ENCODE peak calls at places on chromosomes 6 and 20, in eight cellular contexts. Q is epithelial cell of proximal tubule; N is endodermal cell; Z is ovary; U is GM12864; Y is CD8-positive, alpha-beta T cell; J is fibroblast of lung; C is bronchial epithelial cell. X is an unnamed sample.

GRCh38 chr6:163897030-163897429 is 482.5 kb downstream of the QKI start:
- DNase-seq in Q (peak; percentile 54), N (no peak), Z (no peak), U (no peak), Y (no peak), J (peak; percentile 91), C (no peak), X (no peak)

GRCh38 chr6:11232177-11232967 is at the start of gene NEDD9:
- DNase-seq in Q (peak; percentile 82), N (peak; percentile 99), Z (peak; percentile 90), U (peak; percentile 82), Y (peak; percentile 89), J (peak; percentile 99), C (peak; percentile 95), X (peak; percentile 91)

GRCh38 chr20:57977141-57977540 is 251.3 kb downstream of the ANKRD60 start:
- DNase-seq in Q (no peak), N (no peak), Z (no peak), U (no peak), Y (no peak), J (no peak), C (no peak), X (no peak)

GRCh38 chr6:12233693-12234551 is 56.2 kb upstream of the EDN1 start:
- DNase-seq in Q (peak; percentile 58), N (peak; percentile 66), Z (no peak), U (peak; percentile 59), Y (peak; percentile 7), J (peak; percentile 90), C (peak; percentile 77), X (peak; percentile 18)

GRCh38 chr20:21099653-21100589 is 6.2 kb downstream of the LINC00237 start:
- DNase-seq in Q (no peak), N (peak; percentile 76), Z (no peak), U (no peak), Y (no peak), J (no peak), C (no peak), X (peak; percentile 41)

GRCh38 chr20:32623667-32624157 is 38.6 kb upstream of the NOL4L start:
- DNase-seq in Q (no peak), N (peak; percentile 81), Z (no peak), U (no peak), Y (no peak), J (no peak), C (no peak), X (no peak)

GRCh38 chr6:27100921-27101320 is 146.6 kb upstream of the PRSS16 start:
- DNase-seq in Q (no peak), N (no peak), Z (no peak), U (no peak), Y (no peak), J (no peak), C (no peak), X (no peak)

GRCh38 chr20:4053516-4053919 is 38.2 kb upstream of the RNF24 start:
- DNase-seq in Q (no peak), N (no peak), Z (no peak), U (no peak), Y (no peak), J (peak; percentile 74), C (peak; percentile 88), X (no peak)

GRCh38 chr20:35271904-35272303 is 6.0 kb downstream of the MMP24OS start:
- DNase-seq in Q (no peak), N (no peak), Z (no peak), U (no peak), Y (no peak), J (peak; percentile 69), C (peak; percentile 65), X (no peak)

GRCh38 chr6:40325041-40325440 is 262.1 kb downstream of the LRFN2 start:
- DNase-seq in Q (no peak), N (no peak), Z (no peak), U (no peak), Y (no peak), J (no peak), C (no peak), X (no peak)

GRCh38 chr6:5085638-5086293 is 625 bp downstream of the PPP1R3G start:
- DNase-seq in Q (no peak), N (peak; percentile 88), Z (peak; percentile 41), U (no peak), Y (no peak), J (peak; percentile 56), C (no peak), X (peak; percentile 45)

GRCh38 chr6:141482773-141483172 is 650.0 kb upstream of the GJE1 start:
- DNase-seq in Q (no peak), N (no peak), Z (no peak), U (no peak), Y (no peak), J (no peak), C (no peak), X (no peak)

GRCh38 chr6:121335111-121336008 is 1.1 kb upstream of the TBC1D32 start:
- DNase-seq in Q (peak; percentile 1), N (no peak), Z (no peak), U (no peak), Y (no peak), J (peak; percentile 1), C (no peak), X (no peak)

DNA sequence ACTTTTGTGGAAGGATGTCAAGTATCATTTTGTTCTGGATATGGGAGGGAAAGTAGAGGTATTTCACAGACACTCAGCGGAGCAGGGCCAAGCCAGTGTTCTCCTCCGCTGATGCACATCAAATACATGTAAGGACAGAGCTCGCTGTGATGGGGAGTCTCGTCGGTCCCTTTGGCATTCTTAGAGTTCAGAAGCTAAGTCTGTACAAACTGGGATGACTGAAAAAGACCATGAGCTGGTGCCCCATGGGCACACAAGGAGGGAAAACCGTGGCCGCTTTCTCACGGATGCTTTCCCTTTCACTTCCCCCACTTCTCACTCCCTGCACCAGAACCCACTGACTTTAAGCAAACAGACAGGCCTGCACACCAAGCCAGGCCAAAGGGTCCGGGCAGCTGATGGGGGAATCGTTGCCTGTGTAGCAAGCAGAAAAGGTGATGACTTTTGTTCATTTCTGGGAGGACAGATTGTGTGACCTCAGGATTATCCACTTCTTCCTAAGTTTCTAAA is 27.7 kb upstream of the MPC1 start:
- DNase-seq in Q (no peak), N (no peak), Z (no peak), U (no peak), Y (no peak), J (no peak), C (no peak), X (no peak)
- TF ChIP-seq CTCF in Q (no peak), N (no peak), Z (no peak), U (no peak), Y (no peak), J (no peak), C (no peak), X (no peak)

GRCh38 chr6:85569323-85569722 is 24.3 kb downstream of the SNX14 start:
- DNase-seq in Q (no peak), N (no peak), Z (no peak), U (no peak), Y (no peak), J (peak; percentile 57), C (peak; percentile 39), X (no peak)
- TF ChIP-seq CTCF in Q (no peak), N (no peak), Z (no peak), U (no peak), Y (no peak), J (no peak), C (no peak), X (no peak)

DNA sequence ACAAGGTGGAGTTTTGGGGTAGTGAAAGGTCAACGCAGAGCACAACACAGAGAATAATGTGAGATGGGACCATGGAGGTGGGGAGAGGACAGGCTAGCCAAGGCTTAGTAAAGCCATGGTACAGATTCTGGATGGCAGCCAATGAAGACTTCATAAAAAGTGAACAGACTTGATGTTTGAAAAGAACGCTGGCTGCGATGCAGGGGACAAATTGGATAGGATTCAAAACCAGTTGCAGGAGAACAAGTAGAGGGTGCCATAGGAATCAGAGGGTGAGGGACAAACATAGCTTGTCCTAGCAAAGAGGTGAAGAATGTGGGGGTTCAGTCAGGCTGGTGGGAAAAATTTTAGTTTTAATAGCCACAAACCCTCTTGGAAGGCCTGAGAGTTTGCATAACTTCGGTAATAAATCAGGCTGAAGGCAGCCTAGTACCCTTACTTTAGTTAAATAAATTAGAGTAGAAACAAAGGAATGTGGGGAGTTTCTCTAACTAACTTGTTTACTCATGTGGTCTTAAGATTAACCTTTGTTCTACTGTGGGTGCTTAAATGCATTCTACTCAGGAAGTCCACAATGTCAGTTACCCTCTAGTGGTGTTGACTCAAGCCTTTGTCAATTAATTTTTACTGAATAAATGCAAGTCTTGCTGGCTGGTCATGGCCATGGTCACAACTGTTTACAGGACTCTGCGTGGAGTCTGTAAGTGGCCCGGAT is 216.4 kb downstream of the C6orf118 start:
- DNase-seq in Q (peak; percentile 13), N (no peak), Z (no peak), U (no peak), Y (no peak), J (no peak), C (no peak), X (no peak)
- TF ChIP-seq CTCF in Q (no peak), N (no peak), Z (no peak), U (no peak), Y (no peak), J (no peak), C (no peak), X (no peak)

GRCh38 chr20:54044156-54044555 is 26.2 kb downstream of the BCAS1 start:
- DNase-seq in Q (no peak), N (no peak), Z (no peak), U (no peak), Y (no peak), J (peak; percentile 83), C (peak; percentile 76), X (no peak)

GRCh38 chr20:54042021-54042420 is 28.4 kb downstream of the BCAS1 start:
- DNase-seq in Q (no peak), N (no peak), Z (no peak), U (no peak), Y (no peak), J (no peak), C (no peak), X (no peak)

GRCh38 chr20:54040528-54040927 is 29.9 kb downstream of the BCAS1 start:
- DNase-seq in Q (no peak), N (no peak), Z (no peak), U (no peak), Y (no peak), J (no peak), C (no peak), X (no peak)

GRCh38 chr20:54041336-54041735 is 29.1 kb downstream of the BCAS1 start:
- DNase-seq in Q (no peak), N (no peak), Z (no peak), U (no peak), Y (no peak), J (no peak), C (no peak), X (no peak)

DNA sequence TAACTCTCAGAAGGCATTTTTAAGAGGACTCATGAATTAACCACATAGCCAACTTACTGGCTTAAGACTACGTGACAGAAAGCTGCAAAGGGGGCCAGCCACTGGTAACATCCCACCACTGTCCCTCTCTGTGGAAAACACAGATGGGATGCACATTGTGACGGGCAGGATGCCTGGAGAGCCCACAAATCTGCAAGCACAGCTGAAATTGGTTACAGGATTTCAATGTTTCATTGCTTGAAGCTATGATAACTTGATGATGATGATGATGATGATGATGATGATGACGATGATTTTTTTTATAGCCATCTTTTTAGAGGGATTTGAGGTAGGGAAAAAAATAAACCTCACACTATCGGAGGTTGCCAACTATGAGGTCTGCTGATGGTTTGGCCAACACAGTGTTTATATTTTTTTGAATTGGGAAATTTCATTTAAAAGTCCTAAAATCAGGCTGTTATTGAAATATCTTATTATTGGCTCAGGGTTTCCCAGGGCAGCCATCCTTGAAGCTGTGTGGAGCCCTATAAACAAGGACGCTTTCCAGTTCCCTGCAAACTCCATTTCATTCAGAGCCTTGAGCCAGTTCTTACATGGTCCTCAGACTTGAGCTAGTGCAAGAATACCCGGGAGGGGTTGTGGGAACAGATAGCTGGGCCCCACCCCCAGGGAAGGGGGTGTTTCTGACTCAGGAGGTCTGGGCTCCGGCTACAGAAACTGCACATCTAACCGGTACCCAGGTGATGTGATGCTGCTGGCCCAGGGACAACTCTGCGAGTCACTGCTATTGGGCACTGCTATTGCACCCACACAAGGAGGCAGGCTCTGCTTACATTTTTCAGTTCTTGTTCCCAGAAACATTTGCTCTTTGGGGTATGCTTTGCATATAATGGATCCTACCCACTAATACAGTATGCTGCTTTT is 27.1 kb downstream of the BCAS1 start:
- DNase-seq in Q (no peak), N (no peak), Z (no peak), U (no peak), Y (no peak), J (peak; percentile 26), C (peak; percentile 68), X (no peak)
- TF ChIP-seq CTCF in Q (peak; percentile 11), N (no peak), Z (no peak), U (peak; percentile 4), Y (no peak), J (no peak), C (peak; percentile 16), X (no peak)

X was measured in GM10248.